ENCODE peak calls at places on chromosomes 4 and X, in seven cellular contexts. One of them, this sample, is unnamed. For H3K4me1 and H3K27me3, the result is how much of the 10 kb centered on the place peaks cover.

GRCh38 chrX:122770581-122770980 is 413.5 kb upstream of the GRIA3 start:
- DNase-seq in lung: no peak
- DNase-seq in testis: no peak
- DNase-seq in IMR-90: no peak
- DNase-seq in aorta: no peak
- DNase-seq in Peyer's patch: no peak
- DNase-seq in stomach: no peak
- DNase-seq in this sample: no peak

GRCh38 chr4:118033148-118034060 is 882 bp upstream of the NDST3 start:
- DNase-seq in lung: peak
- DNase-seq in testis: peak
- DNase-seq in IMR-90: peak
- DNase-seq in aorta: peak
- DNase-seq in Peyer's patch: no peak
- DNase-seq in stomach: peak
- DNase-seq in this sample: peak

GRCh38 chrX:30713061-30713525 is 59.9 kb downstream of the GK start:
- DNase-seq in lung: peak
- DNase-seq in testis: peak
- DNase-seq in IMR-90: peak
- DNase-seq in aorta: peak
- DNase-seq in Peyer's patch: peak
- DNase-seq in stomach: peak
- DNase-seq in this sample: peak

GRCh38 chrX:7444967-7445366 is 297.0 kb upstream of the PUDP start:
- DNase-seq in lung: no peak
- DNase-seq in testis: no peak
- DNase-seq in IMR-90: no peak
- DNase-seq in aorta: no peak
- DNase-seq in Peyer's patch: no peak
- DNase-seq in stomach: no peak
- DNase-seq in this sample: no peak

GRCh38 chr4:125433453-125433852 is 118.7 kb downstream of the FAT4 start:
- DNase-seq in lung: no peak
- DNase-seq in testis: no peak
- DNase-seq in IMR-90: peak
- DNase-seq in aorta: no peak
- DNase-seq in Peyer's patch: no peak
- DNase-seq in stomach: no peak
- DNase-seq in this sample: no peak

GRCh38 chrX:17559728-17560379 is 177.4 kb upstream of the SCML1 start:
- DNase-seq in lung: no peak
- DNase-seq in testis: no peak
- DNase-seq in IMR-90: peak
- DNase-seq in aorta: no peak
- DNase-seq in Peyer's patch: no peak
- DNase-seq in stomach: peak
- DNase-seq in this sample: no peak

GRCh38 chr4:153432971-153433752 is 33.0 kb upstream of the TMEM131L start:
- DNase-seq in lung: peak
- DNase-seq in testis: peak
- DNase-seq in IMR-90: peak
- DNase-seq in aorta: peak
- DNase-seq in Peyer's patch: peak
- DNase-seq in stomach: peak
- DNase-seq in this sample: peak

GRCh38 chr4:139786494-139787354 is 121.1 kb downstream of the MGST2 start:
- DNase-seq in lung: no peak
- DNase-seq in testis: no peak
- DNase-seq in IMR-90: no peak
- DNase-seq in aorta: no peak
- DNase-seq in Peyer's patch: no peak
- DNase-seq in stomach: no peak
- DNase-seq in this sample: no peak

GRCh38 chr4:126604273-126604867 is 1028.4 kb upstream of the INTU start:
- DNase-seq in lung: no peak
- DNase-seq in testis: peak
- DNase-seq in IMR-90: peak
- DNase-seq in aorta: no peak
- DNase-seq in Peyer's patch: no peak
- DNase-seq in stomach: no peak
- DNase-seq in this sample: peak

GRCh38 chrX:31423575-31424284 is 351.9 kb upstream of the FTHL17 start:
- DNase-seq in lung: no peak
- DNase-seq in testis: peak
- DNase-seq in IMR-90: peak
- DNase-seq in aorta: no peak
- DNase-seq in Peyer's patch: no peak
- DNase-seq in stomach: peak
- DNase-seq in this sample: peak

GRCh38 chr4:40003986-40004385 is 26.3 kb upstream of the PDS5A start:
- DNase-seq in lung: no peak
- DNase-seq in testis: no peak
- DNase-seq in IMR-90: peak
- DNase-seq in aorta: no peak
- DNase-seq in Peyer's patch: no peak
- DNase-seq in stomach: no peak
- DNase-seq in this sample: no peak

GRCh38 chrX:70268034-70268433 is at the start of gene ARR3:
- DNase-seq in lung: no peak
- DNase-seq in testis: no peak
- DNase-seq in IMR-90: no peak
- DNase-seq in aorta: no peak
- DNase-seq in Peyer's patch: no peak
- DNase-seq in stomach: no peak
- DNase-seq in this sample: no peak

GRCh38 chrX:78455901-78456300 is 128.5 kb upstream of the CYSLTR1 start:
- DNase-seq in lung: no peak
- DNase-seq in testis: no peak
- DNase-seq in IMR-90: no peak
- DNase-seq in aorta: no peak
- DNase-seq in Peyer's patch: no peak
- DNase-seq in stomach: no peak
- DNase-seq in this sample: no peak

GRCh38 chr4:86223472-86223871 is 136.4 kb downstream of the MAPK10 start:
- DNase-seq in lung: no peak
- DNase-seq in testis: no peak
- DNase-seq in IMR-90: peak
- DNase-seq in aorta: no peak
- DNase-seq in Peyer's patch: no peak
- DNase-seq in stomach: no peak
- DNase-seq in this sample: no peak

GRCh38 chrX:16199343-16199742 is 32.1 kb downstream of the MAGEB17 start:
- DNase-seq in lung: no peak
- DNase-seq in testis: no peak
- DNase-seq in IMR-90: no peak
- DNase-seq in aorta: no peak
- DNase-seq in Peyer's patch: no peak
- DNase-seq in stomach: no peak
- DNase-seq in this sample: no peak

GRCh38 chr4:33722800-33723511 is 2521.4 kb downstream of the ARAP2 start:
- DNase-seq in lung: no peak
- DNase-seq in testis: no peak
- DNase-seq in IMR-90: no peak
- DNase-seq in aorta: no peak
- DNase-seq in Peyer's patch: no peak
- DNase-seq in stomach: no peak
- DNase-seq in this sample: no peak

GRCh38 chr4:39697740-39698423 is at the start of gene UBE2K:
- DNase-seq in lung: peak
- DNase-seq in testis: peak
- DNase-seq in IMR-90: peak
- DNase-seq in aorta: peak
- DNase-seq in Peyer's patch: peak
- DNase-seq in stomach: peak
- DNase-seq in this sample: peak

GRCh38 chrX:38000706-38001105 is 5.6 kb upstream of the SYTL5 start:
- DNase-seq in lung: no peak
- DNase-seq in testis: no peak
- DNase-seq in IMR-90: no peak
- DNase-seq in aorta: no peak
- DNase-seq in Peyer's patch: no peak
- DNase-seq in stomach: no peak
- DNase-seq in this sample: no peak

GRCh38 chrX:102129473-102129872 is 4.0 kb downstream of the TCEAL2 start:
- DNase-seq in lung: no peak
- DNase-seq in testis: no peak
- DNase-seq in IMR-90: peak
- DNase-seq in aorta: no peak
- DNase-seq in Peyer's patch: no peak
- DNase-seq in stomach: no peak
- DNase-seq in this sample: no peak

GRCh38 chr4:69707807-69708206 is 52.6 kb downstream of the SULT1B1 start:
- DNase-seq in lung: no peak
- DNase-seq in testis: no peak
- DNase-seq in IMR-90: no peak
- DNase-seq in aorta: no peak
- DNase-seq in Peyer's patch: no peak
- DNase-seq in stomach: no peak
- DNase-seq in this sample: no peak

GRCh38 chr4:1204828-1205591 is 32.6 kb upstream of the SPON2 start:
- DNase-seq in lung: no peak
- DNase-seq in testis: peak
- DNase-seq in IMR-90: no peak
- DNase-seq in aorta: peak
- DNase-seq in Peyer's patch: peak
- DNase-seq in stomach: peak
- DNase-seq in this sample: peak

GRCh38 chr4:1202526-1203378 is 30.4 kb upstream of the SPON2 start:
- DNase-seq in lung: no peak
- DNase-seq in testis: no peak
- DNase-seq in IMR-90: no peak
- DNase-seq in aorta: peak
- DNase-seq in Peyer's patch: peak
- DNase-seq in stomach: peak
- DNase-seq in this sample: peak

GRCh38 chr4:1205641-1206298 is 33.4 kb upstream of the SPON2 start:
- DNase-seq in lung: no peak
- DNase-seq in testis: no peak
- DNase-seq in IMR-90: no peak
- DNase-seq in aorta: peak
- DNase-seq in Peyer's patch: peak
- DNase-seq in stomach: peak
- DNase-seq in this sample: peak

GRCh38 chr4:1206299-1207156 is 34.1 kb upstream of the SPON2 start:
- DNase-seq in lung: no peak
- DNase-seq in testis: no peak
- DNase-seq in IMR-90: no peak
- DNase-seq in aorta: peak
- DNase-seq in Peyer's patch: peak
- DNase-seq in stomach: no peak
- DNase-seq in this sample: peak

GRCh38 chr4:1204286-1204827 is 32.0 kb upstream of the SPON2 start:
- DNase-seq in lung: no peak
- DNase-seq in testis: peak
- DNase-seq in IMR-90: no peak
- DNase-seq in aorta: no peak
- DNase-seq in Peyer's patch: peak
- DNase-seq in stomach: peak
- DNase-seq in this sample: peak
- H3K4me1 ChIP-seq in lung: under half
- H3K4me1 ChIP-seq in testis: under half
- H3K4me1 ChIP-seq in IMR-90: half or more
- H3K4me1 ChIP-seq in aorta: under half
- H3K4me1 ChIP-seq in Peyer's patch: under half
- H3K4me1 ChIP-seq in stomach: half or more
- H3K4me1 ChIP-seq in this sample: under half

GRCh38 chrX:155022587-155022986 is at the start of gene F8:
- DNase-seq in lung: no peak
- DNase-seq in testis: no peak
- DNase-seq in IMR-90: no peak
- DNase-seq in aorta: no peak
- DNase-seq in Peyer's patch: no peak
- DNase-seq in stomach: no peak
- DNase-seq in this sample: no peak
- H3K27me3 ChIP-seq in lung: under half
- H3K27me3 ChIP-seq in testis: under half
- H3K27me3 ChIP-seq in IMR-90: under half
- H3K27me3 ChIP-seq in aorta: under half
- H3K27me3 ChIP-seq in Peyer's patch: under half
- H3K27me3 ChIP-seq in stomach: under half
- H3K27me3 ChIP-seq in this sample: under half

DNA sequence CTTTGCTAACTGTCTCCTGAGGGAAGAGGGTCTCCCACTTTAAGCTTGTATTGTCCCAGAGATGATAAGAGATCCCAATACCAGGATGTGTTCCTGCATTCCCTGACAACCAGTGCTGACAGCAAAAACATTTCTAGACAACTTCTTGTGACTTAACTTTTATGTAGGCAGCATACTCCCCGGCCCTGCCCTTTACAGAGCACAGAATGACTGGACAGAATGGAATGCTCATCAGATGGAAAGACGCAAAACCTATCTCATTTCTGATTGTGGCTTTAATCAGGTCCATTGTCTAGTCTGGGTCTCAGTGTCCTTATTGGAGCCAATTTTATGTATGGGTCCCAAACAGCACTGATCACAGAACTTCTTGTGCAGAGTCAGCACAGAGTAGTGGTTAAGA is 18.2 kb upstream of the PLAC1 start:
- DNase-seq in lung: no peak
- DNase-seq in testis: peak
- DNase-seq in IMR-90: peak
- DNase-seq in aorta: no peak
- DNase-seq in Peyer's patch: no peak
- DNase-seq in stomach: no peak
- DNase-seq in this sample: no peak
- H3K27ac ChIP-seq in lung: no peak
- H3K27ac ChIP-seq in testis: no peak
- H3K27ac ChIP-seq in IMR-90: peak
- H3K27ac ChIP-seq in aorta: no peak
- H3K27ac ChIP-seq in Peyer's patch: no peak
- H3K27ac ChIP-seq in stomach: no peak
- H3K27ac ChIP-seq in this sample: no peak

DNA sequence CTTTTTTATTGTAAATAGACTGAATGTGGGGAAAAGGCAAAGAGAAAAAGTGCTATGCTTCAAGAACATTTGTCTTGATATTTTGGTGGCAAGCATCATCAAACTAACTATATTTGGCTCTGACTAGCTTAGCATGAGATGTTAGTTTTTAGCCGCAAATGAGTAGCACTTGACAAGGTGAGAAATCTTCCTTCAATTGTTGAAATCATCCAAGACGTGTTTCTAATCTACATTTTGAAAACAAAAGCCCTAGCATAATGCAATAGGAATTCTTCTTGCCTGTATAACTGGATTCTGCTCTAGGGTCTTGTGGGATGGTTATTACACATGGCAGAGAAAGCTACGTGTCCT is 92.5 kb downstream of the SORBS2 start:
- DNase-seq in lung: no peak
- DNase-seq in testis: no peak
- DNase-seq in IMR-90: no peak
- DNase-seq in aorta: no peak
- DNase-seq in Peyer's patch: no peak
- DNase-seq in stomach: no peak
- DNase-seq in this sample: no peak
- H3K4me1 ChIP-seq in lung: under half
- H3K4me1 ChIP-seq in testis: under half
- H3K4me1 ChIP-seq in IMR-90: under half
- H3K4me1 ChIP-seq in aorta: under half
- H3K4me1 ChIP-seq in Peyer's patch: under half
- H3K4me1 ChIP-seq in stomach: half or more
- H3K4me1 ChIP-seq in this sample: under half

This sample was measured in right cardiac atrium.